ENCODE peak calls at places on chromosomes 13 and 19, in six cellular contexts. G, N, X, I, T and Q are unnamed samples.

GRCh38 chr13:113672002-113672651 is 5.1 kb downstream of the GRK1 start:
- DNase-seq in G (no peak), N (no peak), X (peak; percentile 44), I (peak; percentile 21), T (no peak), Q (no peak)

GRCh38 chr19:5204212-5204611 is 136.4 kb downstream of the PTPRS start:
- DNase-seq in G (no peak), N (no peak), X (no peak), I (no peak), T (no peak), Q (no peak)

GRCh38 chr19:3375221-3376088 is 9.1 kb downstream of the NFIC start:
- DNase-seq in G (peak; percentile 96), N (no peak), X (peak; percentile 27), I (peak; percentile 37), T (no peak), Q (peak; percentile 59)

GRCh38 chr19:44876930-44877530 is 14.0 kb upstream of the TOMM40 start:
- DNase-seq in G (no peak), N (no peak), X (no peak), I (no peak), T (no peak), Q (no peak)

GRCh38 chr13:114135731-114136171 is 3.3 kb upstream of the RASA3 start:
- DNase-seq in G (no peak), N (peak; percentile 40), X (peak; percentile 70), I (no peak), T (no peak), Q (no peak)

GRCh38 chr13:113546571-113547247 is 37.8 kb upstream of the TFDP1 start:
- DNase-seq in G (peak; percentile 39), N (no peak), X (no peak), I (no peak), T (peak; percentile 34), Q (peak; percentile 41)

GRCh38 chr13:97749174-97749573 is 204.3 kb upstream of the IPO5 start:
- DNase-seq in G (no peak), N (no peak), X (no peak), I (no peak), T (no peak), Q (no peak)

GRCh38 chr13:38755792-38756191 is 68.9 kb downstream of the FREM2 start:
- DNase-seq in G (no peak), N (no peak), X (no peak), I (no peak), T (no peak), Q (no peak)

GRCh38 chr19:34904521-34904845 is 22.2 kb upstream of the ZNF30 start:
- DNase-seq in G (no peak), N (no peak), X (no peak), I (no peak), T (no peak), Q (no peak)

GRCh38 chr13:26710166-26710565 is 50.4 kb downstream of the GPR12 start:
- DNase-seq in G (no peak), N (no peak), X (no peak), I (no peak), T (no peak), Q (no peak)

GRCh38 chr13:42396501-42396900 is 124.5 kb downstream of the AKAP11 start:
- DNase-seq in G (no peak), N (no peak), X (no peak), I (no peak), T (no peak), Q (no peak)

GRCh38 chr19:2603320-2603719 is 99.2 kb downstream of the GNG7 start:
- DNase-seq in G (peak; percentile 53), N (peak; percentile 51), X (peak; percentile 77), I (peak; percentile 92), T (peak; percentile 34), Q (peak; percentile 55)

GRCh38 chr13:111281751-111282311 is 38.6 kb upstream of the TEX29 start:
- DNase-seq in G (no peak), N (no peak), X (no peak), I (peak; percentile 48), T (peak; percentile 47), Q (peak; percentile 75)

GRCh38 chr19:29086182-29086581 is 126.8 kb downstream of the UQCRFS1 start:
- DNase-seq in G (no peak), N (no peak), X (no peak), I (no peak), T (no peak), Q (no peak)

GRCh38 chr13:55577082-55577846 is 1563.5 kb upstream of the PRR20A start:
- DNase-seq in G (no peak), N (no peak), X (peak; percentile 66), I (no peak), T (no peak), Q (no peak)

GRCh38 chr13:109880371-109881346 is 94.3 kb upstream of the IRS2 start:
- DNase-seq in G (no peak), N (no peak), X (peak; percentile 32), I (no peak), T (no peak), Q (no peak)

GRCh38 chr19:18733196-18733647 is 49.7 kb downstream of the CRTC1 start:
- DNase-seq in G (no peak), N (no peak), X (no peak), I (peak; percentile 11), T (peak; percentile 34), Q (peak; percentile 86)

GRCh38 chr19:1516395-1516753 is 3.6 kb upstream of the ADAMTSL5 start:
- DNase-seq in G (no peak), N (no peak), X (no peak), I (no peak), T (no peak), Q (peak; percentile 32)

GRCh38 chr13:51679616-51680015 is 95.4 kb downstream of the WDFY2 start:
- DNase-seq in G (no peak), N (no peak), X (no peak), I (peak; percentile 60), T (no peak), Q (no peak)

GRCh38 chr19:55465460-55466245 is 1.1 kb upstream of the C19orf85 start:
- DNase-seq in G (peak; percentile 66), N (no peak), X (peak; percentile 53), I (no peak), T (no peak), Q (no peak)

GRCh38 chr19:55464669-55465068 is at the start of gene C19orf85:
- DNase-seq in G (no peak), N (no peak), X (peak; percentile 89), I (no peak), T (no peak), Q (no peak)

GRCh38 chr19:55463583-55464031 is 944 bp downstream of the C19orf85 start:
- DNase-seq in G (peak; percentile 70), N (no peak), X (peak; percentile 70), I (no peak), T (no peak), Q (no peak)

GRCh38 chr19:55462722-55463121 is 1.3 kb upstream of the ISOC2 start:
- DNase-seq in G (peak; percentile 23), N (no peak), X (no peak), I (no peak), T (no peak), Q (no peak)

GRCh38 chr19:55464039-55464668 is 397 bp downstream of the C19orf85 start:
- DNase-seq in G (peak; percentile 74), N (no peak), X (peak; percentile 56), I (no peak), T (no peak), Q (no peak)
- H3K4me3 ChIP-seq in G (no peak overlapping the region), N (no peak overlapping the region), X (no peak overlapping the region), I (no peak overlapping the region), T (no peak overlapping the region), Q (no peak overlapping the region)

GRCh38 chr13:44184740-44185139 is 188.9 kb upstream of the SERP2 start:
- DNase-seq in G (no peak), N (no peak), X (no peak), I (no peak), T (no peak), Q (no peak)

GRCh38 chr13:44191504-44192171 is 182.0 kb upstream of the SERP2 start:
- DNase-seq in G (no peak), N (no peak), X (peak; percentile 70), I (peak; percentile 89), T (peak; percentile 68), Q (peak; percentile 80)

GRCh38 chr13:44191103-44191502 is 182.5 kb upstream of the SERP2 start:
- DNase-seq in G (no peak), N (no peak), X (no peak), I (no peak), T (no peak), Q (no peak)

GRCh38 chr13:44189085-44189484 is 184.5 kb upstream of the SERP2 start:
- DNase-seq in G (no peak), N (no peak), X (no peak), I (no peak), T (no peak), Q (no peak)

GRCh38 chr13:44188257-44188656 is 185.4 kb upstream of the SERP2 start:
- DNase-seq in G (no peak), N (no peak), X (no peak), I (peak; percentile 58), T (peak; percentile 59), Q (no peak)
- TF ChIP-seq CTCF in G (no peak), N (no peak), X (no peak), I (no peak), T (no peak), Q (no peak)

GRCh38 chr19:57511484-57511883 is 11.7 kb downstream of the ZNF773 start:
- DNase-seq in G (no peak), N (no peak), X (no peak), I (no peak), T (no peak), Q (no peak)

GRCh38 chr19:57515218-57515617 is 11.9 kb upstream of the ZNF549 start:
- DNase-seq in G (no peak), N (no peak), X (no peak), I (no peak), T (no peak), Q (no peak)

GRCh38 chr19:57512845-57513244 is 13.1 kb downstream of the ZNF773 start:
- DNase-seq in G (no peak), N (no peak), X (no peak), I (peak; percentile 6), T (no peak), Q (peak; percentile 31)
- H3K4me3 ChIP-seq in G (no peak overlapping the region), N (no peak overlapping the region), X (no peak overlapping the region), I (no peak overlapping the region), T (no peak overlapping the region), Q (no peak overlapping the region)

GRCh38 chr13:93621966-93622365 is 395.4 kb downstream of the GPC6 start:
- DNase-seq in G (no peak), N (no peak), X (no peak), I (no peak), T (no peak), Q (no peak)

GRCh38 chr13:93625536-93625935 is 398.9 kb downstream of the GPC6 start:
- DNase-seq in G (no peak), N (no peak), X (no peak), I (no peak), T (no peak), Q (peak; percentile 22)

GRCh38 chr13:93624371-93624777 is 397.8 kb downstream of the GPC6 start:
- DNase-seq in G (no peak), N (no peak), X (no peak), I (no peak), T (peak; percentile 3), Q (no peak)

GRCh38 chr13:93621051-93621450 is 394.4 kb downstream of the GPC6 start:
- DNase-seq in G (no peak), N (no peak), X (no peak), I (no peak), T (no peak), Q (no peak)

DNA sequence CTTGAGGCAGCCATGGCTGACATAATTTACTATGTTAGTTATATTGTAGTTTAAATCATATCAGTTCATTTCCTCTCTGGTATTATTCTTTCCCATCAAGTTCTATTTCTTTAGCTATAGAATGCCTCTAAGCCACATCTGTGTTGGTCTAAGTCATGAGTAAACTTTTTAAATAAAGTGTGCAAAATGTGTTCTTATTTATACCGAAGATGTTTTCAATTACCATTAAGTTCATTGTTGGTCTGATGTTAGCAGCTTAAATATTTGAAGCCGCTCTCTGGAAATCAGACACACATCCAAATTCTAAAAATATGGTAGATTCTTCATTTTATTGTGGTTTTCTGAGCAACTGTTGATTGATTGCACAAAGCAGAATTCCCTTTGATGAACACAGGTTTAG is 393.8 kb downstream of the GPC6 start:
- DNase-seq in G (no peak), N (no peak), X (no peak), I (peak; percentile 86), T (no peak), Q (no peak)
- TF ChIP-seq CTCF in G (no peak), N (no peak), X (no peak), I (no peak), T (no peak), Q (no peak)